ENCODE peak calls at places on chromosome 2, in nine cellular contexts. R, L, N, X, Y, H, S, A and Z are unnamed samples.

GRCh38 chr2:222903234-222904220 is 42.7 kb downstream of the ACSL3 start:
- DNase-seq in R (no peak), L (peak), N (peak), X (no peak), Y (no peak), H (no peak), S (peak), A (peak), Z (no peak)

GRCh38 chr2:2861666-2862240 is 515.9 kb downstream of the EIPR1 start:
- DNase-seq in R (no peak), L (no peak), N (no peak), X (no peak), Y (no peak), H (no peak), S (no peak), A (no peak), Z (no peak)

GRCh38 chr2:96507957-96508520 is 2.9 kb upstream of the NEURL3 start:
- DNase-seq in R (peak), L (peak), N (peak), X (peak), Y (peak), H (peak), S (peak), A (peak), Z (peak)

GRCh38 chr2:47201224-47201623 is 46.1 kb upstream of the STPG4 start:
- DNase-seq in R (no peak), L (no peak), N (peak), X (no peak), Y (no peak), H (no peak), S (no peak), A (no peak), Z (no peak)

GRCh38 chr2:98088261-98088660 is 1.3 kb downstream of the VWA3B start:
- DNase-seq in R (no peak), L (no peak), N (no peak), X (no peak), Y (no peak), H (no peak), S (no peak), A (no peak), Z (no peak)

GRCh38 chr2:160646684-160647444 is 153.3 kb upstream of the RBMS1 start:
- DNase-seq in R (no peak), L (no peak), N (no peak), X (no peak), Y (no peak), H (no peak), S (no peak), A (peak), Z (no peak)

GRCh38 chr2:100293341-100294161 is 28.8 kb downstream of the LONRF2 start:
- DNase-seq in R (no peak), L (no peak), N (no peak), X (no peak), Y (no peak), H (no peak), S (no peak), A (no peak), Z (no peak)

GRCh38 chr2:47173986-47174730 is 19.1 kb upstream of the STPG4 start:
- DNase-seq in R (no peak), L (no peak), N (peak), X (no peak), Y (no peak), H (no peak), S (no peak), A (no peak), Z (no peak)

GRCh38 chr2:229486673-229487072 is 215.6 kb upstream of the PID1 start:
- DNase-seq in R (no peak), L (no peak), N (no peak), X (no peak), Y (no peak), H (no peak), S (no peak), A (no peak), Z (no peak)

GRCh38 chr2:226174390-226174789 is 625.2 kb downstream of the IRS1 start:
- DNase-seq in R (no peak), L (no peak), N (no peak), X (no peak), Y (no peak), H (no peak), S (no peak), A (no peak), Z (no peak)

GRCh38 chr2:66698879-66699278 is 264.0 kb downstream of the MEIS1 start:
- DNase-seq in R (no peak), L (no peak), N (no peak), X (no peak), Y (no peak), H (no peak), S (no peak), A (no peak), Z (no peak)